ENCODE peak calls at places on chromosomes 16 and 17, in nine cellular contexts. One of them, this sample, is unnamed.

GRCh38 chr17:39674702-39675389 is 6.6 kb downstream of the PNMT start:
- DNase-seq in colonic mucosa: peak
- DNase-seq in transverse colon: peak
- DNase-seq in cardiac muscle cell: peak
- DNase-seq in right atrium auricular region: no peak
- DNase-seq in upper lobe of right lung: peak
- DNase-seq in CD8-positive, alpha-beta T cell: no peak
- DNase-seq in fibroblast of lung: no peak
- DNase-seq in body of pancreas: peak
- DNase-seq in this sample: no peak

GRCh38 chr17:40023590-40024292 is 8.5 kb downstream of the CSF3 start:
- DNase-seq in fibroblast of lung: peak
- DNase-seq in cardiac muscle cell: no peak
- DNase-seq in colonic mucosa: peak
- DNase-seq in body of pancreas: peak
- DNase-seq in upper lobe of right lung: peak
- DNase-seq in CD8-positive, alpha-beta T cell: no peak
- DNase-seq in right atrium auricular region: no peak
- DNase-seq in transverse colon: peak
- DNase-seq in this sample: no peak

GRCh38 chr17:38727661-38728220 is 2.4 kb upstream of the CISD3 start:
- DNase-seq in transverse colon: no peak
- DNase-seq in upper lobe of right lung: no peak
- DNase-seq in cardiac muscle cell: no peak
- DNase-seq in CD8-positive, alpha-beta T cell: peak
- DNase-seq in colonic mucosa: no peak
- DNase-seq in fibroblast of lung: no peak
- DNase-seq in body of pancreas: no peak
- DNase-seq in right atrium auricular region: no peak
- DNase-seq in this sample: no peak

GRCh38 chr16:25006504-25007055 is 8.6 kb downstream of the ARHGAP17 start:
- DNase-seq in upper lobe of right lung: no peak
- DNase-seq in right atrium auricular region: no peak
- DNase-seq in fibroblast of lung: peak
- DNase-seq in body of pancreas: no peak
- DNase-seq in colonic mucosa: no peak
- DNase-seq in transverse colon: peak
- DNase-seq in cardiac muscle cell: no peak
- DNase-seq in CD8-positive, alpha-beta T cell: no peak
- DNase-seq in this sample: peak

GRCh38 chr16:4315185-4316102 is at the start of gene GLIS2:
- DNase-seq in upper lobe of right lung: peak
- DNase-seq in colonic mucosa: peak
- DNase-seq in transverse colon: peak
- DNase-seq in fibroblast of lung: peak
- DNase-seq in CD8-positive, alpha-beta T cell: no peak
- DNase-seq in cardiac muscle cell: peak
- DNase-seq in right atrium auricular region: no peak
- DNase-seq in body of pancreas: peak
- DNase-seq in this sample: peak

GRCh38 chr16:46583036-46583435 is 38.1 kb downstream of the SHCBP1 start:
- DNase-seq in body of pancreas: no peak
- DNase-seq in fibroblast of lung: no peak
- DNase-seq in colonic mucosa: no peak
- DNase-seq in cardiac muscle cell: no peak
- DNase-seq in upper lobe of right lung: no peak
- DNase-seq in right atrium auricular region: no peak
- DNase-seq in CD8-positive, alpha-beta T cell: no peak
- DNase-seq in transverse colon: no peak
- DNase-seq in this sample: no peak

GRCh38 chr17:47201168-47201567 is 8.0 kb upstream of the MYL4 start:
- DNase-seq in body of pancreas: no peak
- DNase-seq in transverse colon: no peak
- DNase-seq in upper lobe of right lung: no peak
- DNase-seq in cardiac muscle cell: no peak
- DNase-seq in fibroblast of lung: no peak
- DNase-seq in right atrium auricular region: no peak
- DNase-seq in CD8-positive, alpha-beta T cell: no peak
- DNase-seq in colonic mucosa: no peak
- DNase-seq in this sample: no peak

GRCh38 chr16:47045023-47045422 is 71.5 kb upstream of the DNAJA2 start:
- DNase-seq in fibroblast of lung: peak
- DNase-seq in upper lobe of right lung: no peak
- DNase-seq in cardiac muscle cell: no peak
- DNase-seq in CD8-positive, alpha-beta T cell: no peak
- DNase-seq in transverse colon: no peak
- DNase-seq in colonic mucosa: no peak
- DNase-seq in right atrium auricular region: no peak
- DNase-seq in body of pancreas: no peak
- DNase-seq in this sample: no peak

GRCh38 chr17:4497101-4497824 is 1.4 kb upstream of the SPNS2 start:
- DNase-seq in colonic mucosa: no peak
- DNase-seq in fibroblast of lung: no peak
- DNase-seq in transverse colon: no peak
- DNase-seq in body of pancreas: peak
- DNase-seq in cardiac muscle cell: no peak
- DNase-seq in right atrium auricular region: no peak
- DNase-seq in upper lobe of right lung: no peak
- DNase-seq in CD8-positive, alpha-beta T cell: no peak
- DNase-seq in this sample: peak

GRCh38 chr17:6780886-6781285 is 4.9 kb downstream of the FBXO39 start:
- DNase-seq in body of pancreas: no peak
- DNase-seq in upper lobe of right lung: no peak
- DNase-seq in cardiac muscle cell: no peak
- DNase-seq in right atrium auricular region: no peak
- DNase-seq in colonic mucosa: no peak
- DNase-seq in transverse colon: no peak
- DNase-seq in CD8-positive, alpha-beta T cell: no peak
- DNase-seq in fibroblast of lung: no peak
- DNase-seq in this sample: no peak

GRCh38 chr16:46908540-46909372 is 24.6 kb downstream of the GPT2 start:
- DNase-seq in transverse colon: peak
- DNase-seq in upper lobe of right lung: no peak
- DNase-seq in cardiac muscle cell: peak
- DNase-seq in CD8-positive, alpha-beta T cell: peak
- DNase-seq in colonic mucosa: peak
- DNase-seq in body of pancreas: peak
- DNase-seq in right atrium auricular region: no peak
- DNase-seq in fibroblast of lung: peak
- DNase-seq in this sample: peak

GRCh38 chr17:36994438-36994837 is 45.7 kb downstream of the AATF start:
- DNase-seq in colonic mucosa: no peak
- DNase-seq in transverse colon: no peak
- DNase-seq in upper lobe of right lung: no peak
- DNase-seq in body of pancreas: no peak
- DNase-seq in CD8-positive, alpha-beta T cell: no peak
- DNase-seq in right atrium auricular region: no peak
- DNase-seq in cardiac muscle cell: no peak
- DNase-seq in fibroblast of lung: no peak
- DNase-seq in this sample: no peak

GRCh38 chr17:79619636-79620206 is 8.9 kb upstream of the RBFOX3 start:
- DNase-seq in right atrium auricular region: no peak
- DNase-seq in body of pancreas: peak
- DNase-seq in cardiac muscle cell: no peak
- DNase-seq in upper lobe of right lung: peak
- DNase-seq in colonic mucosa: no peak
- DNase-seq in transverse colon: peak
- DNase-seq in CD8-positive, alpha-beta T cell: no peak
- DNase-seq in fibroblast of lung: no peak
- DNase-seq in this sample: no peak

GRCh38 chr16:53982631-53983042 is 278.7 kb downstream of the FTO start:
- DNase-seq in colonic mucosa: no peak
- DNase-seq in body of pancreas: no peak
- DNase-seq in upper lobe of right lung: no peak
- DNase-seq in transverse colon: no peak
- DNase-seq in CD8-positive, alpha-beta T cell: no peak
- DNase-seq in fibroblast of lung: no peak
- DNase-seq in cardiac muscle cell: no peak
- DNase-seq in right atrium auricular region: no peak
- DNase-seq in this sample: no peak

GRCh38 chr16:57283956-57284205 is 591 bp downstream of the PLLP start:
- DNase-seq in CD8-positive, alpha-beta T cell: no peak
- DNase-seq in body of pancreas: no peak
- DNase-seq in transverse colon: no peak
- DNase-seq in cardiac muscle cell: no peak
- DNase-seq in colonic mucosa: no peak
- DNase-seq in right atrium auricular region: no peak
- DNase-seq in upper lobe of right lung: no peak
- DNase-seq in fibroblast of lung: no peak
- DNase-seq in this sample: no peak

GRCh38 chr16:75364286-75364791 is 69.0 kb downstream of the CFDP1 start:
- DNase-seq in colonic mucosa: no peak
- DNase-seq in cardiac muscle cell: no peak
- DNase-seq in transverse colon: no peak
- DNase-seq in body of pancreas: no peak
- DNase-seq in right atrium auricular region: no peak
- DNase-seq in upper lobe of right lung: no peak
- DNase-seq in CD8-positive, alpha-beta T cell: no peak
- DNase-seq in fibroblast of lung: no peak
- DNase-seq in this sample: no peak

GRCh38 chr17:32495347-32496253 is 8.8 kb downstream of the CDK5R1 start:
- DNase-seq in colonic mucosa: no peak
- DNase-seq in body of pancreas: peak
- DNase-seq in right atrium auricular region: no peak
- DNase-seq in upper lobe of right lung: peak
- DNase-seq in transverse colon: no peak
- DNase-seq in CD8-positive, alpha-beta T cell: peak
- DNase-seq in cardiac muscle cell: peak
- DNase-seq in fibroblast of lung: peak
- DNase-seq in this sample: no peak

GRCh38 chr17:2008332-2009126 is 16.6 kb downstream of the RTN4RL1 start:
- DNase-seq in fibroblast of lung: no peak
- DNase-seq in transverse colon: peak
- DNase-seq in body of pancreas: no peak
- DNase-seq in cardiac muscle cell: no peak
- DNase-seq in colonic mucosa: peak
- DNase-seq in CD8-positive, alpha-beta T cell: no peak
- DNase-seq in upper lobe of right lung: no peak
- DNase-seq in right atrium auricular region: no peak
- DNase-seq in this sample: no peak

GRCh38 chr16:80526418-80527061 is 14.3 kb upstream of the DYNLRB2 start:
- DNase-seq in right atrium auricular region: no peak
- DNase-seq in CD8-positive, alpha-beta T cell: peak
- DNase-seq in transverse colon: peak
- DNase-seq in upper lobe of right lung: no peak
- DNase-seq in colonic mucosa: peak
- DNase-seq in cardiac muscle cell: peak
- DNase-seq in body of pancreas: peak
- DNase-seq in fibroblast of lung: peak
- DNase-seq in this sample: peak
- H3K4me3 ChIP-seq in right atrium auricular region: no peak
- H3K4me3 ChIP-seq in CD8-positive, alpha-beta T cell: no peak
- H3K4me3 ChIP-seq in transverse colon: no peak
- H3K4me3 ChIP-seq in upper lobe of right lung: no peak
- H3K4me3 ChIP-seq in colonic mucosa: no peak
- H3K4me3 ChIP-seq in cardiac muscle cell: no peak
- H3K4me3 ChIP-seq in body of pancreas: no peak
- H3K4me3 ChIP-seq in fibroblast of lung: no peak
- H3K4me3 ChIP-seq in this sample: no peak

GRCh38 chr17:68906638-68907037 is 48.6 kb downstream of the ABCA8 start:
- DNase-seq in body of pancreas: no peak
- DNase-seq in right atrium auricular region: no peak
- DNase-seq in fibroblast of lung: peak
- DNase-seq in colonic mucosa: no peak
- DNase-seq in CD8-positive, alpha-beta T cell: no peak
- DNase-seq in transverse colon: no peak
- DNase-seq in upper lobe of right lung: no peak
- DNase-seq in cardiac muscle cell: peak
- DNase-seq in this sample: peak

GRCh38 chr17:68908045-68908444 is 47.1 kb downstream of the ABCA8 start:
- DNase-seq in right atrium auricular region: no peak
- DNase-seq in body of pancreas: no peak
- DNase-seq in fibroblast of lung: no peak
- DNase-seq in upper lobe of right lung: no peak
- DNase-seq in cardiac muscle cell: no peak
- DNase-seq in colonic mucosa: no peak
- DNase-seq in CD8-positive, alpha-beta T cell: no peak
- DNase-seq in transverse colon: no peak
- DNase-seq in this sample: no peak

GRCh38 chr17:68909066-68909465 is 46.1 kb downstream of the ABCA8 start:
- DNase-seq in upper lobe of right lung: no peak
- DNase-seq in body of pancreas: peak
- DNase-seq in transverse colon: peak
- DNase-seq in CD8-positive, alpha-beta T cell: no peak
- DNase-seq in fibroblast of lung: peak
- DNase-seq in right atrium auricular region: peak
- DNase-seq in cardiac muscle cell: no peak
- DNase-seq in colonic mucosa: no peak
- DNase-seq in this sample: peak

GRCh38 chr17:68910789-68911431 is 44.3 kb downstream of the ABCA8 start:
- DNase-seq in upper lobe of right lung: no peak
- DNase-seq in CD8-positive, alpha-beta T cell: no peak
- DNase-seq in right atrium auricular region: no peak
- DNase-seq in fibroblast of lung: no peak
- DNase-seq in body of pancreas: no peak
- DNase-seq in transverse colon: no peak
- DNase-seq in cardiac muscle cell: no peak
- DNase-seq in colonic mucosa: no peak
- DNase-seq in this sample: no peak

GRCh38 chr17:68910256-68910705 is 44.9 kb downstream of the ABCA8 start:
- DNase-seq in transverse colon: no peak
- DNase-seq in upper lobe of right lung: no peak
- DNase-seq in cardiac muscle cell: no peak
- DNase-seq in colonic mucosa: no peak
- DNase-seq in CD8-positive, alpha-beta T cell: no peak
- DNase-seq in body of pancreas: no peak
- DNase-seq in fibroblast of lung: peak
- DNase-seq in right atrium auricular region: no peak
- DNase-seq in this sample: peak
- TF ChIP-seq CTCF in transverse colon: no peak
- TF ChIP-seq CTCF in upper lobe of right lung: no peak
- TF ChIP-seq CTCF in cardiac muscle cell: no peak
- TF ChIP-seq CTCF in colonic mucosa: no peak
- TF ChIP-seq CTCF in CD8-positive, alpha-beta T cell: no peak
- TF ChIP-seq CTCF in body of pancreas: no peak
- TF ChIP-seq CTCF in fibroblast of lung: no peak
- TF ChIP-seq CTCF in right atrium auricular region: peak
- TF ChIP-seq CTCF in this sample: no peak

GRCh38 chr16:23929237-23929636 is 93.5 kb downstream of the PRKCB start:
- DNase-seq in colonic mucosa: no peak
- DNase-seq in right atrium auricular region: no peak
- DNase-seq in body of pancreas: no peak
- DNase-seq in fibroblast of lung: no peak
- DNase-seq in upper lobe of right lung: no peak
- DNase-seq in transverse colon: no peak
- DNase-seq in CD8-positive, alpha-beta T cell: no peak
- DNase-seq in cardiac muscle cell: no peak
- DNase-seq in this sample: no peak
- H3K27ac ChIP-seq in colonic mucosa: no peak
- H3K27ac ChIP-seq in right atrium auricular region: no peak
- H3K27ac ChIP-seq in body of pancreas: no peak
- H3K27ac ChIP-seq in fibroblast of lung: no peak
- H3K27ac ChIP-seq in upper lobe of right lung: no peak
- H3K27ac ChIP-seq in transverse colon: no peak
- H3K27ac ChIP-seq in CD8-positive, alpha-beta T cell: no peak
- H3K27ac ChIP-seq in cardiac muscle cell: no peak
- H3K27ac ChIP-seq in this sample: no peak

DNA sequence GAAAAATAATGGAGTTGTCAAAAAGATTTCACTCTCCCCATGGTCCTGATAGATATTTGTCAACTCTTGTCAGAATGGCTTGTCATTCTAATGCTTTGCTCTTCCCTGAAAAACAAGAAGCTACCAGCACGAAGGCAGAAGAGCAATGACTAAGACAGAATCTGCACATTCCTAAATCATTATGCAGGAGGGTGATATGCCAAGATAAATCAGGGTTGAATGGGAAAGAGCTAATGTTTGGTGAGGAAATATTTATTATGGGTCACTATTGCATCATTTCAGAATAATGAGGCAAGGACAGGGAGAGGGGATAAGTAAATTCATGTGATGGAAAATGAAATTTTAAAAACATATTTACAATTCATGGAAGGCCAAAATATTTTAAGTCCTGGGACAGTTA is 297.5 kb upstream of the XYLT1 start:
- DNase-seq in right atrium auricular region: no peak
- DNase-seq in transverse colon: no peak
- DNase-seq in cardiac muscle cell: no peak
- DNase-seq in CD8-positive, alpha-beta T cell: no peak
- DNase-seq in upper lobe of right lung: no peak
- DNase-seq in colonic mucosa: no peak
- DNase-seq in fibroblast of lung: peak
- DNase-seq in body of pancreas: no peak
- DNase-seq in this sample: no peak
- H3K4me3 ChIP-seq in right atrium auricular region: no peak
- H3K4me3 ChIP-seq in transverse colon: no peak
- H3K4me3 ChIP-seq in cardiac muscle cell: no peak
- H3K4me3 ChIP-seq in CD8-positive, alpha-beta T cell: no peak
- H3K4me3 ChIP-seq in upper lobe of right lung: no peak
- H3K4me3 ChIP-seq in colonic mucosa: no peak
- H3K4me3 ChIP-seq in fibroblast of lung: no peak
- H3K4me3 ChIP-seq in body of pancreas: no peak
- H3K4me3 ChIP-seq in this sample: no peak

This sample was measured in A673.